ENCODE peak calls at places on chromosomes 13 and 19, in seven cellular contexts. L is left lung, C is SK-N-SH, T is transverse colon, N is ovary, J is psoas muscle, Y is AG04450. G is an unnamed sample.

GRCh38 chr19:55116232-55117062 is 990 bp downstream of the PPP1R12C start:
- DNase-seq in L (peak; percentile 90), C (peak; percentile 86), T (peak; percentile 69), N (peak; percentile 62), J (peak; percentile 65), Y (no peak), G (peak; percentile 85)

GRCh38 chr13:24693862-24694471 is 13.8 kb downstream of the ATP12A start:
- DNase-seq in L (no peak), C (peak; percentile 84), T (peak; percentile 36), N (no peak), J (no peak), Y (no peak), G (no peak)

GRCh38 chr13:98987275-98987674 is 9.4 kb upstream of the DOCK9 start:
- DNase-seq in L (no peak), C (no peak), T (no peak), N (no peak), J (no peak), Y (no peak), G (no peak)

GRCh38 chr19:14162871-14163297 is 26.5 kb upstream of the ASF1B start:
- DNase-seq in L (peak; percentile 69), C (peak; percentile 19), T (no peak), N (no peak), J (no peak), Y (no peak), G (no peak)

GRCh38 chr13:25171517-25172302 is at the start of gene AMER2:
- DNase-seq in L (peak; percentile 77), C (peak; percentile 75), T (peak; percentile 11), N (no peak), J (no peak), Y (no peak), G (no peak)

GRCh38 chr19:33772102-33772857 is 24.4 kb upstream of the KCTD15 start:
- DNase-seq in L (no peak), C (no peak), T (no peak), N (no peak), J (no peak), Y (no peak), G (no peak)

GRCh38 chr19:56162258-56162657 is 13.6 kb upstream of the GALP start:
- DNase-seq in L (no peak), C (no peak), T (no peak), N (no peak), J (no peak), Y (no peak), G (no peak)

GRCh38 chr19:50329146-50329925 is at the start of gene KCNC3:
- DNase-seq in L (peak; percentile 97), C (peak; percentile 95), T (peak; percentile 99), N (peak; percentile 75), J (peak; percentile 99), Y (peak; percentile 59), G (peak; percentile 98)

DNA sequence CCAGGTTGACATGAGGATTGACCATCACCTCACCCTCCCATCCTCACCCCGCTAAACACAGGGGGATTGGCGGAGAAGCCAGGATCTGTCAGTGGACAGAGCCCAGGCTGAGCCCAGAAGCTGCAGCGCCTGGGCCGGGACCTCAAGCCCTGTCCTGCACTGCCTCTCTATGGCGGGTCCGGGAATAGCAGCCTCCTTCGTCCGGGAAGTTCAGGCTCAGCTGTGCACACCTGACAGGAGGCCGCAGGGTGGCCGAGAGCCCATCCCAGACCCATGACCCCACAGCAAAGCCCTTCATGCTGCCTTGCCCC is 67.8 kb downstream of the SPACA7 start:
- DNase-seq in L (peak; percentile 84), C (peak; percentile 88), T (peak; percentile 71), N (no peak), J (peak; percentile 43), Y (no peak), G (peak; percentile 57)
- TF ChIP-seq CTCF in L (peak; percentile 72), C (peak; percentile 78), T (peak; percentile 84), N (no peak), J (peak; percentile 70), Y (peak; percentile 89), G (peak; percentile 82)

GRCh38 chr13:40480915-40481525 is 185.4 kb downstream of the FOXO1 start:
- DNase-seq in L (no peak), C (no peak), T (no peak), N (no peak), J (no peak), Y (no peak), G (no peak)
- H3K27ac ChIP-seq in L (no peak overlapping the region), C (no peak overlapping the region), T (no peak overlapping the region), N (no peak overlapping the region), J (no peak overlapping the region), Y (no peak overlapping the region), G (no peak overlapping the region)

DNA sequence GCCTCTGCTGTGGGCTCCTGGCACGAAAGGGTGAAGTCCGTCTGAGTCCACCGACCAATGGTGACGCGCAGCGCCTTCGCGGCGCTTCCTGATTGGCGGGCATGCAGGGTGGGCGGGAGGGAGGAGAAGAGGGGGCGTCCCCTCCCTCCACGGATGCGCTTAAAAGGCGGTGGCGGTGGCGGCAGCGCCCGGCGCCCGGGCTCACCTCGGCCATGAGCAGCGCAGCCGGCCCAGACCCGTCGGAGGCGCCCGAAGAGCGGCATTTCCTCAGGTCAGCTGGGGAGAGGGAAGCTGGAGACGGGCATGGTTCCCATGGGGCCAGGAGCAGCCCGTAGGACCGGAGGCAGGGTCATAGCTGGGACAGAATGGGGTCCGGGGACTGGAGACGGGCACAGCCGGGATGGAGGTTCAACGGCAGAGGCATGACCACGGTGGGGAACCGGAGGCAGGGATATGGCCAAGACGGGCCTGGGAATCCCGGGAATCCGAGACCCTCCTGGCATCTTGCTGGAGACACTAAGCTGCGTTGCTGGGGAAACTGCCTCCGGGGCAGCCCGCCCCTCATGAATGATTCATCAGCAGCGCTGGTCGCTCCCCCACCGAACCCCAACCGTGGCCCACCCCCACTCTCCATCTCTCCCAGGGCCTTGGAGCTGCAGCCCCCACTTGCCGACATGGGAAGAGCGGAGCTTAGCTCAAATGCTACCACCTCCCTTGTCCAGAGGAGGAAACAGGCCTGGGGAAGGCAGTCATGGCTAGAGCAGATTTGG is at the start of gene YJEFN3:
- DNase-seq in L (no peak), C (peak; percentile 98), T (no peak), N (no peak), J (no peak), Y (no peak), G (no peak)
- TF ChIP-seq CTCF in L (no peak), C (no peak), T (no peak), N (no peak), J (no peak), Y (no peak), G (no peak)

DNA sequence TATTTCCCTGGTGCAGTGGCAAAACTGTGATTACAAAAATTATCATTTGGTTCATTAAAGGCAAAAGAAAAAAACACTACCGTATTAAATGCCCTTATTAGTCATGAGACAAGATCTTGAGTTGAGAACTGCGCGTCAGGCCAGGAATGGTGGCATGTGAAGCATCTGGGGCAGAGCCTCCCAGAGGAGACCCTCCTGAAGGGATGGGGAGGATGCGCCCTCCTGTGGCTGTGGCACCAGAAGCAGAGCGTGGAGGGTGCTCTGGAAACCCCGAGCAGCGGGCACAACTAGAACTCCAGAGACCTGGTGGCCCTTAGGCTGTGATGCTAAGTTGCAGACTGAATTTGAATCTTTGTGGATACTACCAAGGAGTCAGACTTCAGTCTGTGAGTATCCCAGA is 11.5 kb downstream of the CUL4A start:
- DNase-seq in L (peak; percentile 37), C (peak; percentile 41), T (no peak), N (no peak), J (no peak), Y (no peak), G (no peak)
- H3K27ac ChIP-seq in L (no peak overlapping the region), C (no peak overlapping the region), T (no peak overlapping the region), N (no peak overlapping the region), J (peak overlapping the region; percentile 44), Y (no peak overlapping the region), G (peak overlapping the region; percentile 86)

DNA sequence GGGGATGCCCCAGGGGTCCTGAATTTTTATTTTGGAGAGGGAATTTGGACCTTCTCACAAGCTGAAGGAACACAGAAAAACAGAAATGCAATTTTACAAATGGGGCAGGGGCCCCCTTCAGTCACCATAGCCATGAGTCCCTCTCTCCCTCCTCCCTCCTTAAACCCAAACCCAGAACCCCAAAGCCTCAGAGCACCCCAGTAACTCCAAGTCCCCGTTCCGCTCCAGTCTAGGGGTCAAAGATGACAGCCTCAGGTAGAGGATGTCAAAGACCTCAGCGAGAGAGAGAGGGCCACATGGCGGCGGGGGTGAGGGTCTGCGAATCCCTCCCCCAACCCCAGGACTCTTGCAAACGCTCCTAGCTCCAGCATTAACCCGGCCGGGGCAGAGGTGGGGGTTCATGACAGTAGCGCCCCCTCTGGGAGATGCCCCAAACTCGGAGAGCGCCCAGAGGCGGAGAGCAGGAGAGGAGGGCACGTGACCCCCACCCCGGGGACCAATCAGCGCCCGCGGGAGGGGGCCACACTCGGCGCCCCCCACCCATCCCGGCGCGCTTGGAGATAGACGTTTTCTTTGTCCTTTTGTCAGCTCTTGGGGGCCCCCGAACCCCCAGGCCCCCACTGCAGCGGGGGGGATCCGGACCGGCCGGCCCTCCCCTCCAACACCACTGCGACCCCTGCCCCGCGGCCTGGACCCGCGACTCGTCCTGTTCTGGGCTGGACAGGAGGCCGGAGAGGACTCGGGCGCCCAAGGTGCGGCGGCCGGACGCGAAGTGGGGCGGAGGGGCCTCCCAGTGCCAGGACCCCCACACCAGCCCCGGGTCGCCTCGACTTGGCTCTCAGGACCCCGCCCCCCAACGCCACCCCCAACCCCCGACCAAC is 20.8 kb upstream of the SEMA6B start:
- DNase-seq in L (no peak), C (peak; percentile 61), T (no peak), N (no peak), J (no peak), Y (no peak), G (no peak)
- TF ChIP-seq CTCF in L (no peak), C (peak; percentile 48), T (no peak), N (no peak), J (no peak), Y (peak; percentile 29), G (no peak)

GRCh38 chr13:51717786-51718398 is 86.1 kb downstream of the DHRS12 start:
- DNase-seq in L (no peak), C (no peak), T (no peak), N (no peak), J (no peak), Y (no peak), G (no peak)
- H3K27ac ChIP-seq in L (no peak overlapping the region), C (no peak overlapping the region), T (no peak overlapping the region), N (no peak overlapping the region), J (no peak overlapping the region), Y (no peak overlapping the region), G (no peak overlapping the region)

G was measured in right atrium auricular region.